ENCODE peak calls at places on chromosomes 13 and 19, in five cellular contexts. C, E, Q, N and T are unnamed samples.

GRCh38 chr13:77916481-77916880 is 2.1 kb downstream of the EDNRB start:
- DNase-seq in C (no peak), E (no peak), Q (no peak), N (peak), T (no peak)

GRCh38 chr13:51435002-51435578 is 17.7 kb downstream of the INTS6 start:
- DNase-seq in C (no peak), E (peak), Q (no peak), N (peak), T (no peak)

GRCh38 chr13:52128714-52129700 is at the start of gene NEK5:
- DNase-seq in C (peak), E (peak), Q (peak), N (peak), T (no peak)

GRCh38 chr19:2567580-2567979 is 91.7 kb downstream of the GADD45B start:
- DNase-seq in C (no peak), E (no peak), Q (no peak), N (no peak), T (no peak)

GRCh38 chr13:31742102-31742695 is 2.9 kb downstream of the RXFP2 start:
- DNase-seq in C (peak), E (peak), Q (peak), N (peak), T (peak)

GRCh38 chr19:35755160-35755549 is 1.7 kb downstream of the HSPB6 start:
- DNase-seq in C (no peak), E (no peak), Q (no peak), N (no peak), T (no peak)

GRCh38 chr19:29076161-29076560 is 136.8 kb downstream of the UQCRFS1 start:
- DNase-seq in C (no peak), E (no peak), Q (no peak), N (no peak), T (no peak)

GRCh38 chr13:112238436-112238995 is 137.6 kb upstream of the SPACA7 start:
- DNase-seq in C (no peak), E (no peak), Q (no peak), N (no peak), T (no peak)

GRCh38 chr19:3367572-3368440 is 1.4 kb downstream of the NFIC start:
- DNase-seq in C (peak), E (no peak), Q (no peak), N (peak), T (no peak)

GRCh38 chr19:49662011-49662410 is 3.6 kb downstream of the IRF3 start:
- DNase-seq in C (peak), E (no peak), Q (no peak), N (no peak), T (no peak)

GRCh38 chr19:18418725-18419194 is 438 bp upstream of the SSBP4 start:
- DNase-seq in C (no peak), E (no peak), Q (no peak), N (no peak), T (no peak)

GRCh38 chr13:39107484-39108040 is 69.3 kb downstream of the NHLRC3 start:
- DNase-seq in C (no peak), E (no peak), Q (no peak), N (no peak), T (no peak)

GRCh38 chr13:59270327-59270726 is 893.4 kb downstream of the DIAPH3 start:
- DNase-seq in C (no peak), E (no peak), Q (no peak), N (no peak), T (no peak)

GRCh38 chr13:30466841-30467252 is 1.1 kb upstream of the HMGB1 start:
- DNase-seq in C (no peak), E (no peak), Q (no peak), N (peak), T (no peak)

GRCh38 chr13:30465541-30466357 is at the start of gene HMGB1:
- DNase-seq in C (peak), E (peak), Q (peak), N (peak), T (peak)

GRCh38 chr13:30464496-30465351 is 1.0 kb downstream of the HMGB1 start:
- DNase-seq in C (peak), E (peak), Q (peak), N (peak), T (no peak)

GRCh38 chr13:30463820-30464495 is 1.8 kb downstream of the HMGB1 start:
- DNase-seq in C (no peak), E (peak), Q (peak), N (peak), T (peak)

DNA sequence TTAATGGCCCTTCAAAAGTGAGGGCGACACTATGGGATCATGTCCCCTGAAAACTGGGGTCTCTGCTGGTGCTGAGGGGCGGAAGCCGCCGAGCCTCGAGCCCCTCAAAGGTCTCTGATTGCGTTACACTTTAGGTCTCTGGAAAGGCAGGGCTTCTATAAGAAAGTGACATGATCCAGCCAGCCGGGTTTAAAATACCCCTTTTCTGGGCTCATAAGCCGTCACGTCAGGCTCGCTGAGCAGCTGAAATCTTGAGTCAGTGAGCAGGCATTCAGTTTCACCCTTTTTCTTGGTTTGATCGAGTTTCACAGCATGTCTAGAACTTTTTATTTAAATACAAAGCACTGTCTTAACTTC is 600 bp upstream of the HMGB1 start:
- DNase-seq in C (no peak), E (no peak), Q (peak), N (peak), T (no peak)
- H3K4me3 ChIP-seq in C (no peak), E (no peak), Q (peak), N (peak), T (peak)

GRCh38 chr19:56142087-56142787 is 1.1 kb downstream of the ZNF444 start:
- DNase-seq in C (no peak), E (no peak), Q (no peak), N (no peak), T (peak)
- H3K4me3 ChIP-seq in C (peak), E (peak), Q (peak), N (peak), T (peak)

GRCh38 chr13:87675851-87676250 is 4.7 kb downstream of the SLITRK5 start:
- DNase-seq in C (no peak), E (no peak), Q (no peak), N (no peak), T (no peak)

GRCh38 chr13:87678353-87678752 is 7.2 kb downstream of the SLITRK5 start:
- DNase-seq in C (no peak), E (no peak), Q (no peak), N (no peak), T (no peak)

GRCh38 chr13:87677043-87677333 is 5.8 kb downstream of the SLITRK5 start:
- DNase-seq in C (peak), E (no peak), Q (no peak), N (no peak), T (no peak)

GRCh38 chr13:87676254-87677042 is 5.3 kb downstream of the SLITRK5 start:
- DNase-seq in C (peak), E (no peak), Q (no peak), N (no peak), T (no peak)

DNA sequence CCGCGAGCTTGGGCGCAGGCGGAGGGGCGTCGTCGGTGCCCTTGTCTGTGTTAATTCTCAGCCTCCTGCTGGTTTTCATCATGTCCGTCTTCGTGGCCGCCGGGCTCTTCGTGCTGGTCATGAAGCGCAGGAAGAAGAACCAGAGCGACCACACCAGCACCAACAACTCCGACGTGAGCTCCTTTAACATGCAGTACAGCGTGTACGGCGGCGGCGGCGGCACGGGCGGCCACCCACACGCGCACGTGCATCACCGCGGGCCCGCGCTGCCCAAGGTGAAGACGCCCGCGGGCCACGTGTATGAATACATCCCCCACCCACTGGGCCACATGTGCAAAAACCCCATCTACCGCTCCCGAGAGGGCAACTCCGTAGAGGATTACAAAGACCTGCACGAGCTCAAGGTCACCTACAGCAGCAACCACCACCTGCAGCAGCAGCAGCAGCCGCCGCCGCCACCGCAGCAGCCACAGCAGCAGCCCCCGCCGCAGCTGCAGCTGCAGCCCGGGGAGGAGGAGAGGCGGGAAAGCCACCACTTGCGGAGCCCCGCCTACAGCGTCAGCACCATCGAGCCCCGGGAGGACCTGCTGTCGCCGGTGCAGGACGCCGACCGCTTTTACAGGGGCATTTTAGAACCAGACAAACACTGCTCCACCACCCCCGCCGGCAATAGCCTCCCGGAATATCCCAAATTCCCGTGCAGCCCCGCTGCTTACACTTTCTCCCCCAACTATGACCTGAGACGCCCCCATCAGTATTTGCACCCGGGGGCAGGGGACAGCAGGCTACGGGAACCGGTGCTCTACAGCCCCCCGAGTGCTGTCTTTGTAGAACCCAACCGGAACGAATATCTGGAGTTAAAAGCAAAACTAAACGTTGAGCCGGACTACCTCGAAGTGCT is 6.4 kb downstream of the SLITRK5 start:
- DNase-seq in C (peak), E (peak), Q (no peak), N (no peak), T (no peak)
- H3K4me3 ChIP-seq in C (peak), E (peak), Q (peak), N (no peak), T (peak)

DNA sequence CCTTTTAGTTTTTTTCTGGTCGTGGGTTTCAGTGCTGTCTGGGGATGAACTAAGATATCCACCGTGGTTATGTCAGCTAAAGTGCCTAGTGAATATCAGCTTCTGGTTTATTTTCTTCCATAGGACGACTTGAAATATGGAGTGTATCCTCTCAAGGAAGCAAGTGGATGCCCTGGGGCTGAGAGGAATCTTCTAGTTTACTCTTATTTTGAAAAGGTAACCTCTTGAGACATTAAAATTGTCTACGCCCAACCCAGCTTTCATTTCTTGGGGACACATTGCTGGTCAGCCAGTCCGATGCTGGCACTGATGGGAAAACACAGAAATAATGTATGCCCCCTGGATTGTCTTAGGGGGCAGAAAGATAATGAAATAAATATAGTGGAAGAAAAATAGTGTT is 1.6 kb downstream of the ZNF431 start:
- DNase-seq in C (no peak), E (no peak), Q (no peak), N (no peak), T (no peak)
- H3K4me3 ChIP-seq in C (peak), E (no peak), Q (no peak), N (no peak), T (no peak)

GRCh38 chr13:30373727-30374126 is 48.6 kb upstream of the UBE2L5 start:
- DNase-seq in C (no peak), E (no peak), Q (no peak), N (no peak), T (no peak)

GRCh38 chr13:30370146-30370545 is 52.1 kb upstream of the UBE2L5 start:
- DNase-seq in C (no peak), E (no peak), Q (no peak), N (no peak), T (no peak)

GRCh38 chr13:30371649-30372265 is 50.5 kb upstream of the UBE2L5 start:
- DNase-seq in C (no peak), E (peak), Q (peak), N (peak), T (no peak)

GRCh38 chr13:30367296-30367695 is 55.0 kb upstream of the UBE2L5 start:
- DNase-seq in C (no peak), E (no peak), Q (no peak), N (no peak), T (no peak)

GRCh38 chr13:30370916-30371521 is 51.3 kb upstream of the UBE2L5 start:
- DNase-seq in C (no peak), E (no peak), Q (no peak), N (no peak), T (no peak)
- H3K4me3 ChIP-seq in C (no peak), E (peak), Q (no peak), N (no peak), T (no peak)

GRCh38 chr13:46615888-46616531 is 63.0 kb downstream of the LRCH1 start:
- DNase-seq in C (no peak), E (no peak), Q (no peak), N (peak), T (no peak)
- H3K4me3 ChIP-seq in C (peak), E (no peak), Q (no peak), N (peak), T (peak)

GRCh38 chr13:106919638-106920037 is 351.7 kb upstream of the ARGLU1 start:
- DNase-seq in C (peak), E (no peak), Q (peak), N (no peak), T (no peak)
- H3K4me3 ChIP-seq in C (no peak), E (no peak), Q (peak), N (no peak), T (no peak)